ENCODE peak calls at places on chromosomes 3 and 15, in five cellular contexts. One of them, this sample, is unnamed.
A peak's percentile ranks its signal among the peaks of the same experiment; 100 is the strongest.

GRCh38 chr15:80816049-80816653 is 37.0 kb downstream of the CEMIP start:
- DNase-seq in NCI-H1930: no peak
- DNase-seq in NCI-H1092 treated with DMSO at 0.1 percent for 48 hours: no peak
- DNase-seq in B cell: no peak
- DNase-seq in SW 1271: no peak
- DNase-seq in this sample: no peak

GRCh38 chr3:108552267-108553159 is 36.7 kb downstream of the CIP2A start:
- DNase-seq in NCI-H1930: no peak
- DNase-seq in NCI-H1092 treated with DMSO at 0.1 percent for 48 hours: peak; percentile 49
- DNase-seq in B cell: no peak
- DNase-seq in SW 1271: peak; percentile 64
- DNase-seq in this sample: no peak

GRCh38 chr3:172402892-172403643 is 45.2 kb downstream of the GHSR start:
- DNase-seq in NCI-H1930: no peak
- DNase-seq in NCI-H1092 treated with DMSO at 0.1 percent for 48 hours: no peak
- DNase-seq in B cell: no peak
- DNase-seq in SW 1271: no peak
- DNase-seq in this sample: no peak

GRCh38 chr3:143525408-143525807 is 322.9 kb downstream of the SLC9A9 start:
- DNase-seq in NCI-H1930: no peak
- DNase-seq in NCI-H1092 treated with DMSO at 0.1 percent for 48 hours: no peak
- DNase-seq in B cell: no peak
- DNase-seq in SW 1271: no peak
- DNase-seq in this sample: no peak

GRCh38 chr15:75720787-75721461 is 8.3 kb upstream of the CSPG4 start:
- DNase-seq in NCI-H1930: no peak
- DNase-seq in NCI-H1092 treated with DMSO at 0.1 percent for 48 hours: peak; percentile 57
- DNase-seq in B cell: no peak
- DNase-seq in SW 1271: peak; percentile 49
- DNase-seq in this sample: no peak

GRCh38 chr3:140499114-140499757 is 178.6 kb upstream of the TRIM42 start:
- DNase-seq in NCI-H1930: peak; percentile 20
- DNase-seq in NCI-H1092 treated with DMSO at 0.1 percent for 48 hours: peak; percentile 52
- DNase-seq in B cell: no peak
- DNase-seq in SW 1271: peak; percentile 3
- DNase-seq in this sample: no peak

GRCh38 chr3:99872633-99873254 is 55.1 kb downstream of the CMSS1 start:
- DNase-seq in NCI-H1930: no peak
- DNase-seq in NCI-H1092 treated with DMSO at 0.1 percent for 48 hours: no peak
- DNase-seq in B cell: no peak
- DNase-seq in SW 1271: no peak
- DNase-seq in this sample: no peak

GRCh38 chr15:73809728-73810501 is 56.8 kb upstream of the INSYN1 start:
- DNase-seq in NCI-H1930: no peak
- DNase-seq in NCI-H1092 treated with DMSO at 0.1 percent for 48 hours: no peak
- DNase-seq in B cell: no peak
- DNase-seq in SW 1271: peak; percentile 16
- DNase-seq in this sample: no peak

GRCh38 chr3:134797080-134797801 is 2.2 kb downstream of the EPHB1 start:
- DNase-seq in NCI-H1930: no peak
- DNase-seq in NCI-H1092 treated with DMSO at 0.1 percent for 48 hours: no peak
- DNase-seq in B cell: no peak
- DNase-seq in SW 1271: no peak
- DNase-seq in this sample: no peak

GRCh38 chr15:92001307-92001706 is 147.8 kb downstream of the SLCO3A1 start:
- DNase-seq in NCI-H1930: no peak
- DNase-seq in NCI-H1092 treated with DMSO at 0.1 percent for 48 hours: peak; percentile 58
- DNase-seq in B cell: no peak
- DNase-seq in SW 1271: no peak
- DNase-seq in this sample: no peak

GRCh38 chr3:149934524-149934923 is 36.2 kb downstream of the PFN2 start:
- DNase-seq in NCI-H1930: no peak
- DNase-seq in NCI-H1092 treated with DMSO at 0.1 percent for 48 hours: no peak
- DNase-seq in B cell: no peak
- DNase-seq in SW 1271: no peak
- DNase-seq in this sample: no peak

GRCh38 chr3:5554245-5554747 is 366.8 kb downstream of the EDEM1 start:
- DNase-seq in NCI-H1930: no peak
- DNase-seq in NCI-H1092 treated with DMSO at 0.1 percent for 48 hours: no peak
- DNase-seq in B cell: no peak
- DNase-seq in SW 1271: no peak
- DNase-seq in this sample: no peak

GRCh38 chr15:47184405-47185221 is 532.7 kb upstream of the SEMA6D start:
- DNase-seq in NCI-H1930: no peak
- DNase-seq in NCI-H1092 treated with DMSO at 0.1 percent for 48 hours: peak; percentile 68
- DNase-seq in B cell: peak; percentile 16
- DNase-seq in SW 1271: no peak
- DNase-seq in this sample: peak; percentile 58

GRCh38 chr3:9913601-9914000 is 3.3 kb upstream of the IL17RC start:
- DNase-seq in NCI-H1930: no peak
- DNase-seq in NCI-H1092 treated with DMSO at 0.1 percent for 48 hours: no peak
- DNase-seq in B cell: no peak
- DNase-seq in SW 1271: no peak
- DNase-seq in this sample: no peak

GRCh38 chr3:135134717-135135116 is 339.7 kb downstream of the EPHB1 start:
- DNase-seq in NCI-H1930: no peak
- DNase-seq in NCI-H1092 treated with DMSO at 0.1 percent for 48 hours: no peak
- DNase-seq in B cell: no peak
- DNase-seq in SW 1271: no peak
- DNase-seq in this sample: no peak

GRCh38 chr3:189517981-189518380 is 113.2 kb upstream of the TP63 start:
- DNase-seq in NCI-H1930: no peak
- DNase-seq in NCI-H1092 treated with DMSO at 0.1 percent for 48 hours: no peak
- DNase-seq in B cell: no peak
- DNase-seq in SW 1271: no peak
- DNase-seq in this sample: no peak

GRCh38 chr15:72118400-72118978 is at the start of gene SENP8:
- DNase-seq in NCI-H1930: no peak
- DNase-seq in NCI-H1092 treated with DMSO at 0.1 percent for 48 hours: no peak
- DNase-seq in B cell: peak; percentile 70
- DNase-seq in SW 1271: peak; percentile 95
- DNase-seq in this sample: no peak

GRCh38 chr15:85499498-85499897 is 119.1 kb downstream of the AKAP13 start:
- DNase-seq in NCI-H1930: no peak
- DNase-seq in NCI-H1092 treated with DMSO at 0.1 percent for 48 hours: peak; percentile 9
- DNase-seq in B cell: no peak
- DNase-seq in SW 1271: no peak
- DNase-seq in this sample: no peak

GRCh38 chr15:99466701-99467337 is 99.0 kb upstream of the MEF2A start:
- DNase-seq in NCI-H1930: no peak
- DNase-seq in NCI-H1092 treated with DMSO at 0.1 percent for 48 hours: no peak
- DNase-seq in B cell: no peak
- DNase-seq in SW 1271: no peak
- DNase-seq in this sample: no peak

GRCh38 chr15:42020713-42021273 is at the start of gene PLA2G4E:
- DNase-seq in NCI-H1930: no peak
- DNase-seq in NCI-H1092 treated with DMSO at 0.1 percent for 48 hours: no peak
- DNase-seq in B cell: no peak
- DNase-seq in SW 1271: no peak
- DNase-seq in this sample: no peak

GRCh38 chr15:36278219-36278618 is 301.2 kb upstream of the CDIN1 start:
- DNase-seq in NCI-H1930: no peak
- DNase-seq in NCI-H1092 treated with DMSO at 0.1 percent for 48 hours: no peak
- DNase-seq in B cell: no peak
- DNase-seq in SW 1271: peak; percentile 7
- DNase-seq in this sample: no peak

GRCh38 chr15:84904409-84904808 is 19.9 kb downstream of the SLC28A1 start:
- DNase-seq in NCI-H1930: no peak
- DNase-seq in NCI-H1092 treated with DMSO at 0.1 percent for 48 hours: no peak
- DNase-seq in B cell: no peak
- DNase-seq in SW 1271: no peak
- DNase-seq in this sample: no peak

GRCh38 chr3:16311960-16312451 is 47.0 kb downstream of the OXNAD1 start:
- DNase-seq in NCI-H1930: no peak
- DNase-seq in NCI-H1092 treated with DMSO at 0.1 percent for 48 hours: no peak
- DNase-seq in B cell: no peak
- DNase-seq in SW 1271: no peak
- DNase-seq in this sample: no peak

GRCh38 chr3:100665230-100665629 is 44.1 kb upstream of the TFG start:
- DNase-seq in NCI-H1930: no peak
- DNase-seq in NCI-H1092 treated with DMSO at 0.1 percent for 48 hours: no peak
- DNase-seq in B cell: no peak
- DNase-seq in SW 1271: no peak
- DNase-seq in this sample: no peak

GRCh38 chr3:31095254-31095653 is 200.8 kb upstream of the GADL1 start:
- DNase-seq in NCI-H1930: no peak
- DNase-seq in NCI-H1092 treated with DMSO at 0.1 percent for 48 hours: no peak
- DNase-seq in B cell: no peak
- DNase-seq in SW 1271: no peak
- DNase-seq in this sample: no peak

GRCh38 chr15:84103345-84103744 is 132.2 kb upstream of the GOLGA6L4 start:
- DNase-seq in NCI-H1930: no peak
- DNase-seq in NCI-H1092 treated with DMSO at 0.1 percent for 48 hours: no peak
- DNase-seq in B cell: no peak
- DNase-seq in SW 1271: no peak
- DNase-seq in this sample: no peak

GRCh38 chr15:69405110-69405509 is 9.0 kb upstream of the KIF23 start:
- DNase-seq in NCI-H1930: no peak
- DNase-seq in NCI-H1092 treated with DMSO at 0.1 percent for 48 hours: no peak
- DNase-seq in B cell: no peak
- DNase-seq in SW 1271: no peak
- DNase-seq in this sample: no peak

GRCh38 chr3:34998905-34999304 is 640.4 kb upstream of the ARPP21 start:
- DNase-seq in NCI-H1930: no peak
- DNase-seq in NCI-H1092 treated with DMSO at 0.1 percent for 48 hours: no peak
- DNase-seq in B cell: no peak
- DNase-seq in SW 1271: peak; percentile 14
- DNase-seq in this sample: no peak

GRCh38 chr3:97871206-97871605 is 49.4 kb downstream of the CRYBG3 start:
- DNase-seq in NCI-H1930: no peak
- DNase-seq in NCI-H1092 treated with DMSO at 0.1 percent for 48 hours: no peak
- DNase-seq in B cell: no peak
- DNase-seq in SW 1271: no peak
- DNase-seq in this sample: no peak

GRCh38 chr3:136989781-136990524 is 32.2 kb downstream of the IL20RB start:
- DNase-seq in NCI-H1930: no peak
- DNase-seq in NCI-H1092 treated with DMSO at 0.1 percent for 48 hours: peak; percentile 10
- DNase-seq in B cell: no peak
- DNase-seq in SW 1271: no peak
- DNase-seq in this sample: no peak

GRCh38 chr15:98888839-98889479 is 118.6 kb downstream of the PGPEP1L start:
- DNase-seq in NCI-H1930: no peak
- DNase-seq in NCI-H1092 treated with DMSO at 0.1 percent for 48 hours: no peak
- DNase-seq in B cell: no peak
- DNase-seq in SW 1271: no peak
- DNase-seq in this sample: no peak

GRCh38 chr15:51460796-51461195 is 119.3 kb downstream of the GLDN start:
- DNase-seq in NCI-H1930: no peak
- DNase-seq in NCI-H1092 treated with DMSO at 0.1 percent for 48 hours: no peak
- DNase-seq in B cell: no peak
- DNase-seq in SW 1271: no peak
- DNase-seq in this sample: no peak

GRCh38 chr3:195451373-195452000 is 8.7 kb upstream of the ACAP2 start:
- DNase-seq in NCI-H1930: peak; percentile 29
- DNase-seq in NCI-H1092 treated with DMSO at 0.1 percent for 48 hours: peak; percentile 92
- DNase-seq in B cell: no peak
- DNase-seq in SW 1271: no peak
- DNase-seq in this sample: no peak

GRCh38 chr3:122305818-122306621 is 19.0 kb upstream of the CSTA start:
- DNase-seq in NCI-H1930: no peak
- DNase-seq in NCI-H1092 treated with DMSO at 0.1 percent for 48 hours: no peak
- DNase-seq in B cell: no peak
- DNase-seq in SW 1271: peak; percentile 16
- DNase-seq in this sample: no peak

GRCh38 chr3:156761713-156762575 is 64.2 kb upstream of the LEKR1 start:
- DNase-seq in NCI-H1930: no peak
- DNase-seq in NCI-H1092 treated with DMSO at 0.1 percent for 48 hours: no peak
- DNase-seq in B cell: no peak
- DNase-seq in SW 1271: no peak
- DNase-seq in this sample: no peak

GRCh38 chr3:125168711-125169410 is 43.7 kb downstream of the SLC12A8 start:
- DNase-seq in NCI-H1930: no peak
- DNase-seq in NCI-H1092 treated with DMSO at 0.1 percent for 48 hours: no peak
- DNase-seq in B cell: no peak
- DNase-seq in SW 1271: no peak
- DNase-seq in this sample: no peak

GRCh38 chr3:53803816-53804545 is 42.2 kb downstream of the CHDH start:
- DNase-seq in NCI-H1930: no peak
- DNase-seq in NCI-H1092 treated with DMSO at 0.1 percent for 48 hours: peak; percentile 21
- DNase-seq in B cell: no peak
- DNase-seq in SW 1271: no peak
- DNase-seq in this sample: no peak

GRCh38 chr15:57654136-57654845 is 52.2 kb upstream of the POLR2M start:
- DNase-seq in NCI-H1930: no peak
- DNase-seq in NCI-H1092 treated with DMSO at 0.1 percent for 48 hours: no peak
- DNase-seq in B cell: no peak
- DNase-seq in SW 1271: no peak
- DNase-seq in this sample: no peak

GRCh38 chr15:77358545-77359240 is 61.2 kb downstream of the PEAK1 start:
- DNase-seq in NCI-H1930: no peak
- DNase-seq in NCI-H1092 treated with DMSO at 0.1 percent for 48 hours: no peak
- DNase-seq in B cell: no peak
- DNase-seq in SW 1271: no peak
- DNase-seq in this sample: no peak